ENCODE peak calls at places on chromosomes 5 and 9, in nine cellular contexts. A, Z, K, Q, I, M, X, L and E are unnamed samples.
A peak's percentile ranks its signal among the peaks of the same experiment; 100 is the strongest.

GRCh38 chr9:115730845-115731244 is 422.7 kb upstream of the PAPPA start:
- DNase-seq in A (peak; percentile 57), Z (no peak), K (no peak), Q (no peak), I (peak; percentile 18), M (no peak), X (no peak), L (no peak), E (no peak)

GRCh38 chr5:21181726-21182125 is 1193.7 kb upstream of the CDH18 start:
- DNase-seq in A (no peak), Z (no peak), K (no peak), Q (no peak), I (no peak), M (no peak), X (no peak), L (no peak), E (no peak)

GRCh38 chr9:33133186-33133585 is 34.0 kb downstream of the B4GALT1 start:
- DNase-seq in A (no peak), Z (no peak), K (no peak), Q (no peak), I (no peak), M (no peak), X (no peak), L (no peak), E (no peak)

GRCh38 chr5:146218163-146218562 is 14.8 kb downstream of the RBM27 start:
- DNase-seq in A (no peak), Z (no peak), K (no peak), Q (no peak), I (no peak), M (no peak), X (no peak), L (no peak), E (no peak)

GRCh38 chr9:93667006-93667405 is 90.6 kb downstream of the PHF2 start:
- DNase-seq in A (no peak), Z (no peak), K (no peak), Q (no peak), I (no peak), M (no peak), X (no peak), L (peak; percentile 19), E (no peak)

GRCh38 chr9:81082251-81082650 is 607.1 kb downstream of the TLE1 start:
- DNase-seq in A (no peak), Z (no peak), K (no peak), Q (no peak), I (peak; percentile 14), M (no peak), X (no peak), L (no peak), E (no peak)

GRCh38 chr5:83197326-83197725 is 120.0 kb downstream of the XRCC4 start:
- DNase-seq in A (no peak), Z (no peak), K (no peak), Q (no peak), I (no peak), M (no peak), X (no peak), L (no peak), E (no peak)

GRCh38 chr9:111412280-111412679 is 71.9 kb downstream of the ECPAS start:
- DNase-seq in A (no peak), Z (no peak), K (no peak), Q (no peak), I (no peak), M (no peak), X (no peak), L (no peak), E (no peak)

GRCh38 chr5:149550608-149551226 is 522 bp downstream of the CSNK1A1 start:
- DNase-seq in A (peak; percentile 21), Z (no peak), K (peak; percentile 40), Q (no peak), I (no peak), M (no peak), X (no peak), L (peak; percentile 41), E (no peak)

GRCh38 chr5:149611327-149611726 is 30.0 kb downstream of the ARHGEF37 start:
- DNase-seq in A (peak; percentile 91), Z (no peak), K (peak; percentile 84), Q (peak; percentile 26), I (peak; percentile 38), M (no peak), X (no peak), L (peak; percentile 42), E (no peak)

GRCh38 chr9:99851028-99851822 is 29.5 kb downstream of the NR4A3 start:
- DNase-seq in A (no peak), Z (no peak), K (no peak), Q (no peak), I (no peak), M (no peak), X (peak; percentile 32), L (no peak), E (no peak)

GRCh38 chr5:67515020-67515689 is 318.6 kb upstream of the CD180 start:
- DNase-seq in A (no peak), Z (no peak), K (no peak), Q (no peak), I (no peak), M (no peak), X (no peak), L (no peak), E (no peak)

GRCh38 chr5:173868096-173868879 is 19.9 kb upstream of the CPEB4 start:
- DNase-seq in A (peak; percentile 58), Z (peak; percentile 58), K (peak; percentile 37), Q (no peak), I (no peak), M (peak; percentile 47), X (no peak), L (no peak), E (no peak)

GRCh38 chr9:33082538-33083326 is 6.3 kb upstream of the SMU1 start:
- DNase-seq in A (no peak), Z (no peak), K (no peak), Q (no peak), I (no peak), M (peak; percentile 85), X (no peak), L (no peak), E (no peak)

GRCh38 chr5:173793677-173794570 is 94.2 kb upstream of the CPEB4 start:
- DNase-seq in A (no peak), Z (no peak), K (peak; percentile 94), Q (no peak), I (no peak), M (peak; percentile 49), X (no peak), L (no peak), E (no peak)

GRCh38 chr5:157024213-157024959 is 34.5 kb downstream of the HAVCR1 start:
- DNase-seq in A (no peak), Z (no peak), K (no peak), Q (no peak), I (no peak), M (no peak), X (no peak), L (no peak), E (no peak)

GRCh38 chr5:77531297-77531696 is 39.2 kb upstream of the WDR41 start:
- DNase-seq in A (no peak), Z (no peak), K (no peak), Q (no peak), I (no peak), M (no peak), X (no peak), L (no peak), E (no peak)

GRCh38 chr5:137667341-137667740 is 68.5 kb downstream of the KLHL3 start:
- DNase-seq in A (no peak), Z (no peak), K (no peak), Q (no peak), I (peak; percentile 2), M (no peak), X (no peak), L (no peak), E (no peak)

GRCh38 chr9:24434183-24434582 is 111.5 kb downstream of the IZUMO3 start:
- DNase-seq in A (no peak), Z (no peak), K (no peak), Q (no peak), I (no peak), M (no peak), X (no peak), L (no peak), E (no peak)
- H3K4me3 ChIP-seq in A (no peak overlapping the region), Z (no peak overlapping the region), K (no peak overlapping the region), Q (no peak overlapping the region), I (no peak overlapping the region), M (no peak overlapping the region), X (no peak overlapping the region), L (no peak overlapping the region), E (no peak overlapping the region)

GRCh38 chr5:92963801-92964200 is 617.2 kb downstream of the NR2F1-AS1 start:
- DNase-seq in A (no peak), Z (no peak), K (no peak), Q (no peak), I (no peak), M (no peak), X (no peak), L (no peak), E (no peak)

GRCh38 chr5:92956886-92957285 is 624.1 kb downstream of the NR2F1-AS1 start:
- DNase-seq in A (peak; percentile 73), Z (no peak), K (no peak), Q (no peak), I (no peak), M (no peak), X (no peak), L (no peak), E (no peak)

GRCh38 chr5:92962752-92963151 is 618.3 kb downstream of the NR2F1-AS1 start:
- DNase-seq in A (no peak), Z (no peak), K (no peak), Q (no peak), I (no peak), M (no peak), X (no peak), L (no peak), E (no peak)
- H3K4me3 ChIP-seq in A (no peak overlapping the region), Z (no peak overlapping the region), K (no peak overlapping the region), Q (no peak overlapping the region), I (no peak overlapping the region), M (no peak overlapping the region), X (no peak overlapping the region), L (no peak overlapping the region), E (no peak overlapping the region)

GRCh38 chr9:130300739-130301138 is 35.2 kb downstream of the HMCN2 start:
- DNase-seq in A (no peak), Z (no peak), K (no peak), Q (no peak), I (no peak), M (no peak), X (no peak), L (no peak), E (no peak)
- H3K4me3 ChIP-seq in A (no peak overlapping the region), Z (no peak overlapping the region), K (no peak overlapping the region), Q (no peak overlapping the region), I (no peak overlapping the region), M (no peak overlapping the region), X (no peak overlapping the region), L (no peak overlapping the region), E (no peak overlapping the region)

GRCh38 chr9:95023217-95024003 is 294.1 kb downstream of the FANCC start:
- DNase-seq in A (peak; percentile 82), Z (peak; percentile 87), K (no peak), Q (no peak), I (peak; percentile 92), M (no peak), X (no peak), L (no peak), E (peak; percentile 38)
- H3K4me3 ChIP-seq in A (no peak overlapping the region), Z (no peak overlapping the region), K (no peak overlapping the region), Q (no peak overlapping the region), I (peak overlapping the region; percentile 1), M (no peak overlapping the region), X (no peak overlapping the region), L (no peak overlapping the region), E (peak overlapping the region; percentile 58)

GRCh38 chr5:56829137-56829536 is 13.8 kb downstream of the MAP3K1 start:
- DNase-seq in A (no peak), Z (peak; percentile 56), K (no peak), Q (no peak), I (no peak), M (no peak), X (peak; percentile 58), L (no peak), E (no peak)
- H3K4me3 ChIP-seq in A (no peak overlapping the region), Z (no peak overlapping the region), K (no peak overlapping the region), Q (no peak overlapping the region), I (no peak overlapping the region), M (no peak overlapping the region), X (peak overlapping the region; percentile 36), L (no peak overlapping the region), E (no peak overlapping the region)